ENCODE peak calls at places on chromosomes 5 and 9, in seven cellular contexts. One of them, this sample, is unnamed.

GRCh38 chr5:118447350-118447749 is 541.0 kb downstream of the DTWD2 start:
- DNase-seq in right atrium auricular region: no peak
- DNase-seq in AG10803: no peak
- DNase-seq in CD8-positive, alpha-beta T cell: no peak
- DNase-seq in CD4-positive, alpha-beta T cell: no peak
- DNase-seq in heart right ventricle: no peak
- DNase-seq in PC-9: no peak
- DNase-seq in this sample: no peak

GRCh38 chr5:151005975-151006576 is 14.3 kb upstream of the GPX3 start:
- DNase-seq in right atrium auricular region: peak
- DNase-seq in AG10803: peak
- DNase-seq in CD8-positive, alpha-beta T cell: no peak
- DNase-seq in CD4-positive, alpha-beta T cell: no peak
- DNase-seq in heart right ventricle: peak
- DNase-seq in PC-9: no peak
- DNase-seq in this sample: no peak

GRCh38 chr5:127176769-127177168 is 103.5 kb upstream of the C5orf63 start:
- DNase-seq in right atrium auricular region: no peak
- DNase-seq in AG10803: no peak
- DNase-seq in CD8-positive, alpha-beta T cell: no peak
- DNase-seq in CD4-positive, alpha-beta T cell: no peak
- DNase-seq in heart right ventricle: no peak
- DNase-seq in PC-9: no peak
- DNase-seq in this sample: no peak

GRCh38 chr9:126307306-126308061 is 19.1 kb upstream of the MVB12B start:
- DNase-seq in right atrium auricular region: no peak
- DNase-seq in AG10803: no peak
- DNase-seq in CD8-positive, alpha-beta T cell: no peak
- DNase-seq in CD4-positive, alpha-beta T cell: no peak
- DNase-seq in heart right ventricle: no peak
- DNase-seq in PC-9: no peak
- DNase-seq in this sample: no peak

GRCh38 chr9:92714787-92715487 is 45.0 kb upstream of the IPPK start:
- DNase-seq in right atrium auricular region: peak
- DNase-seq in AG10803: no peak
- DNase-seq in CD8-positive, alpha-beta T cell: no peak
- DNase-seq in CD4-positive, alpha-beta T cell: no peak
- DNase-seq in heart right ventricle: peak
- DNase-seq in PC-9: no peak
- DNase-seq in this sample: no peak

GRCh38 chr5:158406884-158407790 is 548.2 kb upstream of the CLINT1 start:
- DNase-seq in right atrium auricular region: no peak
- DNase-seq in AG10803: peak
- DNase-seq in CD8-positive, alpha-beta T cell: no peak
- DNase-seq in CD4-positive, alpha-beta T cell: no peak
- DNase-seq in heart right ventricle: no peak
- DNase-seq in PC-9: no peak
- DNase-seq in this sample: no peak

GRCh38 chr9:134868751-134869553 is 11.7 kb upstream of the FCN2 start:
- DNase-seq in right atrium auricular region: no peak
- DNase-seq in AG10803: no peak
- DNase-seq in CD8-positive, alpha-beta T cell: no peak
- DNase-seq in CD4-positive, alpha-beta T cell: no peak
- DNase-seq in heart right ventricle: no peak
- DNase-seq in PC-9: no peak
- DNase-seq in this sample: no peak

GRCh38 chr5:64292611-64293215 is 127.1 kb downstream of the RNF180 start:
- DNase-seq in right atrium auricular region: no peak
- DNase-seq in AG10803: no peak
- DNase-seq in CD8-positive, alpha-beta T cell: no peak
- DNase-seq in CD4-positive, alpha-beta T cell: no peak
- DNase-seq in heart right ventricle: no peak
- DNase-seq in PC-9: no peak
- DNase-seq in this sample: no peak

GRCh38 chr5:103862398-103862797 is 299.8 kb upstream of the NUDT12 start:
- DNase-seq in right atrium auricular region: no peak
- DNase-seq in AG10803: no peak
- DNase-seq in CD8-positive, alpha-beta T cell: no peak
- DNase-seq in CD4-positive, alpha-beta T cell: no peak
- DNase-seq in heart right ventricle: no peak
- DNase-seq in PC-9: no peak
- DNase-seq in this sample: no peak

GRCh38 chr9:88196456-88196855 is 58.2 kb upstream of the SPATA31C2 start:
- DNase-seq in right atrium auricular region: no peak
- DNase-seq in AG10803: no peak
- DNase-seq in CD8-positive, alpha-beta T cell: no peak
- DNase-seq in CD4-positive, alpha-beta T cell: no peak
- DNase-seq in heart right ventricle: no peak
- DNase-seq in PC-9: peak
- DNase-seq in this sample: no peak

GRCh38 chr5:103218164-103218563 is 40.4 kb upstream of the MACIR start:
- DNase-seq in right atrium auricular region: no peak
- DNase-seq in AG10803: peak
- DNase-seq in CD8-positive, alpha-beta T cell: no peak
- DNase-seq in CD4-positive, alpha-beta T cell: no peak
- DNase-seq in heart right ventricle: no peak
- DNase-seq in PC-9: no peak
- DNase-seq in this sample: no peak

GRCh38 chr9:91431485-91431884 is 7.9 kb upstream of the NFIL3 start:
- DNase-seq in right atrium auricular region: no peak
- DNase-seq in AG10803: no peak
- DNase-seq in CD8-positive, alpha-beta T cell: no peak
- DNase-seq in CD4-positive, alpha-beta T cell: no peak
- DNase-seq in heart right ventricle: no peak
- DNase-seq in PC-9: no peak
- DNase-seq in this sample: no peak

GRCh38 chr9:91428927-91429351 is 5.3 kb upstream of the NFIL3 start:
- DNase-seq in right atrium auricular region: peak
- DNase-seq in AG10803: peak
- DNase-seq in CD8-positive, alpha-beta T cell: no peak
- DNase-seq in CD4-positive, alpha-beta T cell: no peak
- DNase-seq in heart right ventricle: no peak
- DNase-seq in PC-9: no peak
- DNase-seq in this sample: no peak

GRCh38 chr9:91429501-91429900 is 5.9 kb upstream of the NFIL3 start:
- DNase-seq in right atrium auricular region: no peak
- DNase-seq in AG10803: no peak
- DNase-seq in CD8-positive, alpha-beta T cell: no peak
- DNase-seq in CD4-positive, alpha-beta T cell: no peak
- DNase-seq in heart right ventricle: no peak
- DNase-seq in PC-9: no peak
- DNase-seq in this sample: no peak

GRCh38 chr9:91436841-91437240 is 13.2 kb upstream of the NFIL3 start:
- DNase-seq in right atrium auricular region: no peak
- DNase-seq in AG10803: no peak
- DNase-seq in CD8-positive, alpha-beta T cell: no peak
- DNase-seq in CD4-positive, alpha-beta T cell: no peak
- DNase-seq in heart right ventricle: no peak
- DNase-seq in PC-9: no peak
- DNase-seq in this sample: no peak

DNA sequence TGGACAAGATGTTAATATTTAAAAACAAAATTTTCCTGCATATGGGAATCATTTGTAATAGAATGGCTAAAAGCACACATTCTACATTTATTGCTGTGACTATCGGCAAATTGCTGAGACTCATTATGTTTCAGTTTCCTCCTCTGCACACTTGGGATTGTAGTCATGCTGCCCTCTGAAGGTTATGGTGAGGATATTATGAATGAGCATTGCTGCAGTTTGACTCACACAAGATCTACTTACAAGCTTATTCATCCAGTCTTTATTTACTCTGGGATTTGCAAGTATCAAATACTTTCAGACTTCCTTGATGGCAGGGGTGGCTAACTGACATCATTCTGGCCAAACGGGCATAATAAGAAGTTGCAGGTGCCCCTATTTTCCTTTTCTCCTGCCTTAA is 9.5 kb upstream of the NFIL3 start:
- DNase-seq in right atrium auricular region: no peak
- DNase-seq in AG10803: peak
- DNase-seq in CD8-positive, alpha-beta T cell: no peak
- DNase-seq in CD4-positive, alpha-beta T cell: no peak
- DNase-seq in heart right ventricle: no peak
- DNase-seq in PC-9: peak
- DNase-seq in this sample: no peak
- TF ChIP-seq CTCF in right atrium auricular region: peak
- TF ChIP-seq CTCF in AG10803: peak
- TF ChIP-seq CTCF in CD8-positive, alpha-beta T cell: peak
- TF ChIP-seq CTCF in CD4-positive, alpha-beta T cell: peak
- TF ChIP-seq CTCF in heart right ventricle: peak
- TF ChIP-seq CTCF in PC-9: peak
- TF ChIP-seq CTCF in this sample: peak

GRCh38 chr9:137318565-137318964 is 16.5 kb upstream of the NRARP start:
- DNase-seq in right atrium auricular region: no peak
- DNase-seq in AG10803: no peak
- DNase-seq in CD8-positive, alpha-beta T cell: no peak
- DNase-seq in CD4-positive, alpha-beta T cell: no peak
- DNase-seq in heart right ventricle: no peak
- DNase-seq in PC-9: no peak
- DNase-seq in this sample: no peak

GRCh38 chr9:137319434-137319975 is 17.4 kb upstream of the NRARP start:
- DNase-seq in right atrium auricular region: no peak
- DNase-seq in AG10803: no peak
- DNase-seq in CD8-positive, alpha-beta T cell: no peak
- DNase-seq in CD4-positive, alpha-beta T cell: no peak
- DNase-seq in heart right ventricle: peak
- DNase-seq in PC-9: no peak
- DNase-seq in this sample: peak

GRCh38 chr9:137317979-137318511 is 16.0 kb upstream of the NRARP start:
- DNase-seq in right atrium auricular region: no peak
- DNase-seq in AG10803: no peak
- DNase-seq in CD8-positive, alpha-beta T cell: no peak
- DNase-seq in CD4-positive, alpha-beta T cell: no peak
- DNase-seq in heart right ventricle: no peak
- DNase-seq in PC-9: no peak
- DNase-seq in this sample: no peak

GRCh38 chr9:137319976-137320551 is 18.0 kb upstream of the NRARP start:
- DNase-seq in right atrium auricular region: no peak
- DNase-seq in AG10803: no peak
- DNase-seq in CD8-positive, alpha-beta T cell: no peak
- DNase-seq in CD4-positive, alpha-beta T cell: no peak
- DNase-seq in heart right ventricle: peak
- DNase-seq in PC-9: no peak
- DNase-seq in this sample: peak

DNA sequence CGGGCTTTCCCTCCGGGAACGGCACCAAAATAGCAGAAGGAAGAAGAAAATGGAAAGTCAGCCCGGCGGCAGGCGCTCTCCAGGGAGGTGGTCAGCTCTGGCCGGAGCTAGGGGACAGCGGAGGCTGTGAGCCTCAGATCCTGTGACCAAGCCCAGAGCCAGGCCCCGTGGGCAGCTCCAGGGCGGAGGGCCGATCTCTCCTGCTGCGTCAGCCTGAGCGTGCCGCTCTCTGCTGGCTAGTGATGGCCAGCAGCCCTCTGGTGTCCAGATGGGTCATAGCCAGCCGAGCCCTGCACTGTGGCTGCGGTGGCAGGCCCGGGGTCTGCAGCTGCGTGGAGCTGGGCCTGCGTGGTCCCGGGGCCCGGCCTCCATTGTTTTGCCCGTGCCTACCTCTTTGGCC is 16.9 kb upstream of the NRARP start:
- DNase-seq in right atrium auricular region: no peak
- DNase-seq in AG10803: no peak
- DNase-seq in CD8-positive, alpha-beta T cell: no peak
- DNase-seq in CD4-positive, alpha-beta T cell: no peak
- DNase-seq in heart right ventricle: peak
- DNase-seq in PC-9: peak
- DNase-seq in this sample: peak
- TF ChIP-seq CTCF in right atrium auricular region: no peak
- TF ChIP-seq CTCF in AG10803: peak
- TF ChIP-seq CTCF in CD8-positive, alpha-beta T cell: no peak
- TF ChIP-seq CTCF in CD4-positive, alpha-beta T cell: no peak
- TF ChIP-seq CTCF in heart right ventricle: peak
- TF ChIP-seq CTCF in PC-9: peak
- TF ChIP-seq CTCF in this sample: no peak

DNA sequence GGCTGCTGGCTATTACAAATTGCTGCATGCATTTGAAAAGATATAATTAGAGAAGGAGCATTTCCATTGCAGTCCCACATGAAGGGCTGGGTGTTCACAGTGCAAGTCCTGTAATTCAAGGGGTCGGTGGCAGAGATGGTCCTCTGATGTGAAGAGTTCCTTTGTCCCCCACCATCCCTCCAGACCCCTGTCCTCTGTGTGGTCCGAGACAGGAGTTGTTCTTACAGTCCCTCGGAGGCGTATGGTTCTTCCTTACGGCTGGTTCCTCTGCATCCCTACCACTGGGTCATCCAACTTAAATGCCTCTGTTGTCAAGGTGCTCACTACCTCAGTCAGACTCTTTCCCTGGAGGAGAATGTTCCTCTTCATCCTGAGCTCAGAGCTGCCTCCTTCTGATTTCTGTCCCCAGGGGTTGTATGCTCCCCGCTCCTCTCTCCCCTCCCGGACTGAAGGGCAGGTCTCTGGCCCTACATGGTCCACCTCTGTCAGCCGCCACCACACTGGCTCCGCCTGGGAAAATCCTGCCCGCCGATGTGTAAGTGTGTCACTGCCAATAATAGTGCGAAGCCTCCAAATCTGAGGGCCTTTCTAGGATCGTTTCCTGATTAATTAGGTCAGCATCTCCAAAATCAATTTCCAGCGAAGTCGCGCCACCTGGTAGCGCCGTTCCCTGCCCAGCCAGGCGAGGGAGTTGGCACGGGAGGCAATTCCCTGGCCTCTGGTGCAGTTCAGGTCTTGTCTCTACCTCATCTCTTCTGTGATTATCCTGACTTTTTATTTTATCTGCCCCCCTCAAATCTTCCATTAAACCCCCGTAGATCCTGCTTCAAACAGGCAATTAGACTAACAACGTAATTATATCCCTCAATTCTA is 73.3 kb downstream of the ZNF618 start:
- DNase-seq in right atrium auricular region: peak
- DNase-seq in AG10803: no peak
- DNase-seq in CD8-positive, alpha-beta T cell: no peak
- DNase-seq in CD4-positive, alpha-beta T cell: no peak
- DNase-seq in heart right ventricle: no peak
- DNase-seq in PC-9: no peak
- DNase-seq in this sample: no peak
- TF ChIP-seq CTCF in right atrium auricular region: no peak
- TF ChIP-seq CTCF in AG10803: no peak
- TF ChIP-seq CTCF in CD8-positive, alpha-beta T cell: no peak
- TF ChIP-seq CTCF in CD4-positive, alpha-beta T cell: no peak
- TF ChIP-seq CTCF in heart right ventricle: no peak
- TF ChIP-seq CTCF in PC-9: no peak
- TF ChIP-seq CTCF in this sample: no peak

GRCh38 chr5:148120317-148120716 is 48.0 kb upstream of the SPINK14 start:
- DNase-seq in right atrium auricular region: no peak
- DNase-seq in AG10803: no peak
- DNase-seq in CD8-positive, alpha-beta T cell: no peak
- DNase-seq in CD4-positive, alpha-beta T cell: no peak
- DNase-seq in heart right ventricle: no peak
- DNase-seq in PC-9: no peak
- DNase-seq in this sample: no peak

DNA sequence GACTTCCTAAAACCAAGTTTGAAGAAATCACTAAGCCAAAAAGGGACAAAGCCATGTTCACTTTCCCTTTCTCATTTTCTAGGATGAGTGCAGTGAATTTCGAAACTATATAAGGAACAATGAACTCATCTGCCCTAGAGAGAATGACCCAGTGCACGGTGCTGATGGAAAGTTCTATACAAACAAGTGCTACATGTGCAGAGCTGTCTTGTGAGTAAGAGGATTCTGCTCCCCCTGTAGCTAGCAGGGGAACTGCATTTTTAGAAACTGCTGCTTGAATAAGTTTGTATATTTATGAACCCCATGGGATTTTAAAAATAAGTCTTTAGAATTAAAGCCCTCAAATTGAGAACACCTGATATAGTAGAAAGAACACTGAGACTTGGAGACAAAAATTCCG is 42.7 kb upstream of the SPINK14 start:
- DNase-seq in right atrium auricular region: no peak
- DNase-seq in AG10803: no peak
- DNase-seq in CD8-positive, alpha-beta T cell: no peak
- DNase-seq in CD4-positive, alpha-beta T cell: no peak
- DNase-seq in heart right ventricle: no peak
- DNase-seq in PC-9: no peak
- DNase-seq in this sample: no peak
- TF ChIP-seq CTCF in right atrium auricular region: no peak
- TF ChIP-seq CTCF in AG10803: no peak
- TF ChIP-seq CTCF in CD8-positive, alpha-beta T cell: no peak
- TF ChIP-seq CTCF in CD4-positive, alpha-beta T cell: no peak
- TF ChIP-seq CTCF in heart right ventricle: peak
- TF ChIP-seq CTCF in PC-9: no peak
- TF ChIP-seq CTCF in this sample: no peak